ENCODE peak calls at places on chromosome 18, in ten cellular contexts. One of them, this sample, is unnamed.

GRCh38 chr18:67217551-67218166 is 298.9 kb downstream of the DSEL start:
- DNase-seq in SJCRH30: peak; percentile 24
- DNase-seq in anterior cingulate cortex: peak; percentile 11
- DNase-seq in iris pigment epithelial cell: peak; percentile 67
- DNase-seq in NCI-H1436: peak; percentile 54
- DNase-seq in AG04450: peak; percentile 61
- DNase-seq in KG1: peak; percentile 7
- DNase-seq in HFF-Myc: peak; percentile 29
- DNase-seq in left cardiac atrium: peak; percentile 36
- DNase-seq in NCI-H524: no peak
- DNase-seq in this sample: peak; percentile 80

GRCh38 chr18:42363446-42363845 is 408.4 kb downstream of the PIK3C3 start:
- DNase-seq in iris pigment epithelial cell: no peak
- DNase-seq in anterior cingulate cortex: no peak
- DNase-seq in HFF-Myc: no peak
- DNase-seq in NCI-H1436: no peak
- DNase-seq in NCI-H524: peak; percentile 90
- DNase-seq in SJCRH30: no peak
- DNase-seq in left cardiac atrium: no peak
- DNase-seq in KG1: no peak
- DNase-seq in AG04450: no peak
- DNase-seq in this sample: no peak

GRCh38 chr18:67266591-67267237 is 249.8 kb downstream of the DSEL start:
- DNase-seq in NCI-H1436: no peak
- DNase-seq in KG1: no peak
- DNase-seq in NCI-H524: no peak
- DNase-seq in AG04450: no peak
- DNase-seq in HFF-Myc: no peak
- DNase-seq in anterior cingulate cortex: no peak
- DNase-seq in SJCRH30: no peak
- DNase-seq in iris pigment epithelial cell: peak; percentile 83
- DNase-seq in left cardiac atrium: no peak
- DNase-seq in this sample: no peak

GRCh38 chr18:54149078-54149697 is 75.3 kb downstream of the MBD2 start:
- DNase-seq in iris pigment epithelial cell: peak; percentile 95
- DNase-seq in KG1: no peak
- DNase-seq in NCI-H1436: no peak
- DNase-seq in SJCRH30: no peak
- DNase-seq in AG04450: peak; percentile 54
- DNase-seq in left cardiac atrium: no peak
- DNase-seq in anterior cingulate cortex: no peak
- DNase-seq in NCI-H524: no peak
- DNase-seq in HFF-Myc: peak; percentile 75
- DNase-seq in this sample: peak; percentile 65

GRCh38 chr18:77501266-77501665 is 251.6 kb downstream of the GALR1 start:
- DNase-seq in KG1: no peak
- DNase-seq in left cardiac atrium: no peak
- DNase-seq in NCI-H1436: no peak
- DNase-seq in anterior cingulate cortex: no peak
- DNase-seq in HFF-Myc: no peak
- DNase-seq in NCI-H524: no peak
- DNase-seq in SJCRH30: no peak
- DNase-seq in iris pigment epithelial cell: no peak
- DNase-seq in AG04450: no peak
- DNase-seq in this sample: no peak

GRCh38 chr18:27695509-27695908 is 481.4 kb downstream of the CDH2 start:
- DNase-seq in HFF-Myc: no peak
- DNase-seq in SJCRH30: no peak
- DNase-seq in NCI-H1436: no peak
- DNase-seq in AG04450: no peak
- DNase-seq in iris pigment epithelial cell: peak; percentile 32
- DNase-seq in anterior cingulate cortex: no peak
- DNase-seq in KG1: no peak
- DNase-seq in left cardiac atrium: no peak
- DNase-seq in NCI-H524: no peak
- DNase-seq in this sample: no peak

GRCh38 chr18:9916814-9917213 is 3.0 kb downstream of the VAPA start:
- DNase-seq in HFF-Myc: no peak
- DNase-seq in KG1: no peak
- DNase-seq in anterior cingulate cortex: no peak
- DNase-seq in SJCRH30: no peak
- DNase-seq in left cardiac atrium: no peak
- DNase-seq in NCI-H1436: no peak
- DNase-seq in NCI-H524: no peak
- DNase-seq in AG04450: no peak
- DNase-seq in iris pigment epithelial cell: no peak
- DNase-seq in this sample: no peak

GRCh38 chr18:79642626-79643025 is 37.0 kb upstream of the CTDP1 start:
- DNase-seq in NCI-H1436: no peak
- DNase-seq in NCI-H524: no peak
- DNase-seq in SJCRH30: no peak
- DNase-seq in left cardiac atrium: no peak
- DNase-seq in iris pigment epithelial cell: peak; percentile 65
- DNase-seq in AG04450: no peak
- DNase-seq in KG1: no peak
- DNase-seq in HFF-Myc: no peak
- DNase-seq in anterior cingulate cortex: no peak
- DNase-seq in this sample: no peak

GRCh38 chr18:34697233-34697632 is 12.9 kb upstream of the DTNA start:
- DNase-seq in NCI-H1436: no peak
- DNase-seq in iris pigment epithelial cell: no peak
- DNase-seq in anterior cingulate cortex: no peak
- DNase-seq in KG1: no peak
- DNase-seq in AG04450: no peak
- DNase-seq in left cardiac atrium: no peak
- DNase-seq in SJCRH30: no peak
- DNase-seq in HFF-Myc: no peak
- DNase-seq in NCI-H524: no peak
- DNase-seq in this sample: no peak

This sample was measured in head of caudate nucleus.